ENCODE peak calls at places on chromosomes 6 and 20, in eight cellular contexts. T, R, J, B, Q, W, I and C are unnamed samples.

GRCh38 chr20:59958626-59959025 is 403 bp downstream of the CDH26 start:
- DNase-seq in B (no peak), Q (no peak), I (no peak), T (no peak), W (no peak), R (no peak), J (no peak), C (no peak)

GRCh38 chr6:51369485-51369884 is 550.8 kb downstream of the TFAP2B start:
- DNase-seq in J (no peak), I (no peak), W (no peak), T (no peak), B (no peak), R (no peak), Q (no peak), C (no peak)

GRCh38 chr20:16216227-16217210 is 356.7 kb downstream of the KIF16B start:
- DNase-seq in W (peak), I (no peak), T (no peak), Q (peak), J (peak), B (no peak), R (no peak), C (no peak)

GRCh38 chr6:4603291-4603690 is 172.9 kb upstream of the CDYL start:
- DNase-seq in I (peak), R (peak), W (peak), Q (peak), J (no peak), B (no peak), T (peak), C (no peak)

GRCh38 chr6:142698751-142699150 is 246.2 kb downstream of the HIVEP2 start:
- DNase-seq in I (no peak), B (peak), T (no peak), R (no peak), J (no peak), Q (peak), W (no peak), C (no peak)

GRCh38 chr20:46883847-46884246 is 10.8 kb upstream of the EYA2 start:
- DNase-seq in R (no peak), Q (no peak), T (no peak), W (no peak), B (peak), J (no peak), I (no peak), C (no peak)

GRCh38 chr6:137958809-137959565 is 91.9 kb downstream of the TNFAIP3 start:
- DNase-seq in T (peak), W (no peak), Q (no peak), B (peak), R (no peak), J (no peak), I (no peak), C (no peak)

GRCh38 chr6:26358511-26358981 is 6.5 kb upstream of the BTN3A2 start:
- DNase-seq in Q (no peak), R (no peak), T (no peak), B (no peak), W (no peak), J (no peak), I (no peak), C (no peak)

GRCh38 chr20:6768228-6769185 is 1.0 kb downstream of the BMP2 start:
- DNase-seq in Q (no peak), R (peak), J (peak), I (peak), T (no peak), W (peak), B (peak), C (no peak)

GRCh38 chr6:36805917-36806316 is 33.3 kb downstream of the CPNE5 start:
- DNase-seq in W (no peak), T (no peak), R (no peak), B (no peak), I (no peak), J (no peak), Q (no peak), C (no peak)

GRCh38 chr6:128098000-128098581 is 197.2 kb upstream of the THEMIS start:
- DNase-seq in T (no peak), W (no peak), Q (peak), J (no peak), R (no peak), I (no peak), B (peak), C (no peak)

GRCh38 chr6:27451660-27452390 is 21.1 kb downstream of the ZNF184 start:
- DNase-seq in B (no peak), Q (no peak), T (no peak), J (no peak), I (no peak), W (no peak), R (no peak), C (no peak)

GRCh38 chr6:32445321-32445854 is 5.7 kb downstream of the HLA-DRA start:
- DNase-seq in T (no peak), Q (no peak), I (no peak), W (no peak), J (no peak), B (no peak), R (no peak), C (no peak)

GRCh38 chr6:162727347-162728176 is at the start of the genes PACRG and PRKN:
- DNase-seq in T (peak), Q (peak), B (peak), J (peak), W (peak), R (peak), I (peak), C (peak)

GRCh38 chr6:162721404-162721687 is 6.2 kb downstream of the PRKN start:
- DNase-seq in Q (no peak), I (no peak), W (no peak), B (no peak), J (no peak), R (no peak), T (no peak), C (no peak)

GRCh38 chr6:162719528-162719927 is 8.0 kb downstream of the PRKN start:
- DNase-seq in I (no peak), W (no peak), B (no peak), Q (no peak), T (no peak), R (no peak), J (no peak), C (no peak)

GRCh38 chr6:162726997-162727346 is 594 bp downstream of the PRKN start:
- DNase-seq in B (peak), T (no peak), Q (peak), W (no peak), J (no peak), R (no peak), I (no peak), C (no peak)

DNA sequence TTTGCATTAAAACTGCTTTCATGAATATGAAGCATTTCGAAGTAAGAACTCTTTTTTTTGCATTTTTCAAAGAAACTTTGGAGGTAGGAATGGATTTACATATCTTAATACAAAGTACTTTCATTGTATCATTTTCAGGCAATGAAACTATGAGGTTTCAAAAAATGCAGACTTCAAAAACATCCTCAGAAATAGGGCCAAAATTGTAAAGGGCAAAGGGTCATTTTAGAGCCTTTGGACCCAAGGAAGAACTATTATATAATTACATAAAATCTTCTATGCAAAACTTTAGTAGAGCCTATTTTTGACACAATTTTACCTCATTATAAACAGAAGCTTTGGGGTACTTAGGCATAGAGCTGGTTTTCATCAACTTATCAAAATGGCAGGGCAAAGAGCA is 4.9 kb downstream of the PRKN start:
- DNase-seq in W (no peak), J (no peak), Q (no peak), R (no peak), I (no peak), B (no peak), T (no peak), C (no peak)
- H3K4me3 ChIP-seq in W (no peak), J (no peak), Q (no peak), R (no peak), I (no peak), B (no peak), T (no peak), C (no peak)

DNA sequence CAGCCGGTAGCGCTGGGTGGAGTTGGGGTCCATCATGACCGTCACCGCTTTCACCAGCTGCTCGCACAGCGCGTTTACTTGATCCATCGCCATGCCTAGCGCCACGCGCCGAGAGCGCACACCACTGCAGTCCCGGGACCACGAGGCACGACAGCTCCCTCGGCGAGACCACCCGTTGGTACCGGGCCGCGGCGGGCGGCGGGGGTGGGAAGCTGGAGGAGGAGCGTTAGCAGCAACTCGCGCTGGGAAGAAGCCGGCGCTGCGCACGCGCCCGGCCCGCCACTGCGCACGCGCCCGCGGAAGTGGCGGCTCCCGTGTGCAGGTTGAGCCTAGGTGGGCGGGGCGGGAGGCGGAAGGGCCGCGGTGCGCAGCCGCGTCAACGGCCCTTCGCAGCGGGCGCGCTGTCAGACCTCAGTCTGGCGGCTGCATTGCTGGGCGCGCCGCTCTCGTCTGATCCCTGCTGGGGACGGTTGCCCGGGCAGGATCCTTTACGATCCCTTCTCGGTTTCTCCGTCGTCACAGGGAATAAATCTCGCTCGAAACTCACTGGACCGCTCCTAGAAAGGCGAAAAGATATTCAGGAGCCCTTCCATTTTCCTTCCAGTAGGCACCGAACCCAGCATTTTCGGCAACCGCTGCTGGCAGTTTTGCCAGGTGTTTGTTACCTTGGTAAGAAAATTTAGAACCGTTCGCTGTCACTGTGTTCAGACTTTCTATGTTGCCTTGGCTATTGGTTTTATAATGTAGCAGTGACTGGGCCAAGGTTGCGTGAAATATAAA is at the start of the genes POLH and XPO5:
- DNase-seq in Q (peak), W (peak), T (peak), J (peak), B (peak), R (peak), I (peak), C (peak)
- TF ChIP-seq CTCF in Q (peak), W (peak), T (peak), J (peak), B (no peak), R (no peak), I (no peak), C (no peak)

GRCh38 chr20:34883809-34884208 is 7.4 kb downstream of the ACSS2 start:
- DNase-seq in Q (no peak), R (no peak), T (no peak), W (no peak), B (no peak), J (no peak), I (no peak), C (no peak)
- H3K4me3 ChIP-seq in Q (no peak), R (no peak), T (no peak), W (no peak), B (no peak), J (no peak), I (no peak), C (no peak)

DNA sequence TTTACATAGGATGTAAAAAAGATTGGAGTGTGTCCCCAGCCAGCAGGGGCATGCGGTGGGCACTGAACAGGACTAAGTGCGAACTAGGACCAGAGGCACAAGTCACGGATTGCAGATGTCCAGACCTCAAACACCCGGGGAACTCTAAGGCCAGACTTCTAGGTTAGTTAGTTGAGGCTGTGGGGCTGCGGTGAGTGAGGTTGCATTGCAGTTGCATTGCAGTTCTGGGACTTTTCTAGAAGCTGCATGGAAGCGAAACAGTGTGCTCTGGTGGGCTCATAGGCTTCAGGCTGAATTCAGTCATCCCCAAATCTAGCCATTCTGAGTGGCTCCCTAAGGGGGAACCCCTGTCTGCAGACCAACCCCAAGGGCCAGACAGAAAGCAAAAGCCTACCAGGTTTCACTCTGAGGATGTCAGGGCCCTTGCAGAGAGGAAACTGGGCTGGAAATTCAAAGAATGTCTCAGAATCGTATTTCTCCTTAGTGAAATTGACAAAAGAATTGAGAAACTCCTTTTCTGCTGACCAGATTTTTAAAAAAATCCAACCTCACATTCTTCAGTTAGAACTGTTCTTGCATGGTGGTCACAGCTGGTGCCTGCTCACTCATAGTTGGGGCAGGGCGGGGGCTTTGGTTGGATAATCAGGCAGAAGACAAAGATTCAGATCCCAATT is 182.8 kb downstream of the ZDHHC14 start:
- DNase-seq in B (no peak), T (no peak), I (no peak), J (no peak), W (no peak), Q (no peak), R (no peak), C (no peak)
- TF ChIP-seq CTCF in B (no peak), T (no peak), I (no peak), J (no peak), W (no peak), Q (no peak), R (no peak), C (no peak)

GRCh38 chr6:34272022-34272926 is 23.5 kb upstream of the SMIM29 start:
- DNase-seq in J (peak), B (no peak), T (no peak), R (no peak), Q (no peak), W (no peak), I (peak), C (no peak)
- H3K4me3 ChIP-seq in J (no peak), B (no peak), T (no peak), R (no peak), Q (no peak), W (no peak), I (no peak), C (no peak)